ENCODE peak calls at places on chromosomes 1 and 21, in ten cellular contexts. E is epithelial cell of esophagus, G is WTC11, Q is RWPE1, K is MM.1S, T is foreskin fibroblast, O is AG10803, S is H9, U is HFF-Myc, L is fibroblast of villous mesenchyme. C is an unnamed sample.

GRCh38 chr1:2441746-2442145 is 29.4 kb upstream of the PEX10 start:
- DNase-seq in K (no peak), O (no peak), E (peak; percentile 29), U (no peak), S (no peak), G (no peak), T (no peak), L (no peak), Q (no peak), C (no peak)

GRCh38 chr1:85325920-85326319 is 49.5 kb upstream of the BCL10 start:
- DNase-seq in S (no peak), L (no peak), G (no peak), T (no peak), U (no peak), K (no peak), Q (no peak), O (no peak), E (peak; percentile 36), C (no peak)

GRCh38 chr1:27584453-27584852 is 19.5 kb downstream of the AHDC1 start:
- DNase-seq in G (no peak), L (no peak), U (no peak), S (no peak), K (no peak), E (no peak), O (no peak), T (no peak), Q (no peak), C (no peak)

GRCh38 chr1:19313961-19314882 is 2.1 kb downstream of the SLC66A1 start:
- DNase-seq in Q (no peak), S (no peak), E (peak; percentile 51), T (no peak), U (no peak), K (no peak), O (no peak), L (no peak), G (no peak), C (no peak)

GRCh38 chr1:189438808-189439207 is 1038.9 kb downstream of the BRINP3 start:
- DNase-seq in S (no peak), L (no peak), K (no peak), G (no peak), O (no peak), U (no peak), T (no peak), E (no peak), Q (no peak), C (no peak)

GRCh38 chr21:43986544-43987451 is 25.3 kb upstream of the TRAPPC10 start:
- DNase-seq in G (no peak), S (no peak), K (no peak), O (no peak), U (no peak), T (no peak), E (peak; percentile 29), L (no peak), Q (no peak), C (no peak)

GRCh38 chr1:19754482-19754881 is 45.2 kb downstream of the TMCO4 start:
- DNase-seq in K (no peak), E (no peak), T (no peak), G (no peak), U (no peak), S (no peak), L (no peak), O (no peak), Q (no peak), C (no peak)

GRCh38 chr21:33587792-33588484 is 546 bp downstream of the DONSON start:
- DNase-seq in T (peak; percentile 61), K (peak; percentile 58), L (peak; percentile 47), U (no peak), Q (peak; percentile 34), E (peak; percentile 29), O (peak; percentile 29), G (peak; percentile 26), S (peak; percentile 44), C (peak; percentile 29)

GRCh38 chr1:83505148-83505547 is 493.8 kb downstream of the TTLL7 start:
- DNase-seq in L (no peak), K (no peak), G (no peak), Q (no peak), E (no peak), U (no peak), S (no peak), O (no peak), T (no peak), C (no peak)

GRCh38 chr1:115679141-115679611 is 37.4 kb downstream of the VANGL1 start:
- DNase-seq in U (peak; percentile 24), Q (peak; percentile 76), T (peak; percentile 91), S (no peak), O (peak; percentile 73), K (no peak), G (no peak), L (peak; percentile 65), E (peak; percentile 81), C (peak; percentile 55)

GRCh38 chr1:169924829-169925228 is 31.1 kb upstream of the SCYL3 start:
- DNase-seq in E (no peak), S (no peak), T (no peak), O (no peak), Q (no peak), K (no peak), U (no peak), G (no peak), L (no peak), C (no peak)

GRCh38 chr1:99613716-99614115 is 32.2 kb upstream of the PALMD start:
- DNase-seq in Q (no peak), E (no peak), G (no peak), O (no peak), L (no peak), S (no peak), K (no peak), U (no peak), T (peak; percentile 33), C (no peak)

GRCh38 chr1:182163821-182164223 is 102.3 kb upstream of the ZNF648 start:
- DNase-seq in Q (no peak), K (no peak), U (no peak), L (peak; percentile 68), G (no peak), T (peak; percentile 89), E (no peak), O (peak; percentile 83), S (no peak), C (no peak)

GRCh38 chr1:199403421-199404116 is 623.9 kb upstream of the NR5A2 start:
- DNase-seq in O (peak; percentile 95), Q (no peak), G (no peak), T (peak; percentile 77), L (peak; percentile 55), U (peak; percentile 6), E (no peak), K (no peak), S (no peak), C (no peak)

GRCh38 chr1:67211589-67212563 is 45.6 kb downstream of the IL23R start:
- DNase-seq in T (peak; percentile 57), E (peak; percentile 46), U (no peak), G (peak; percentile 28), L (peak; percentile 35), K (peak; percentile 48), S (no peak), Q (peak; percentile 5), O (peak; percentile 18), C (no peak)

GRCh38 chr1:66552829-66553228 is 18.9 kb downstream of the SGIP1 start:
- DNase-seq in K (no peak), U (no peak), S (peak; percentile 38), L (no peak), O (no peak), Q (no peak), E (no peak), G (no peak), T (no peak), C (peak; percentile 50)

GRCh38 chr1:41282679-41283317 is 40.7 kb upstream of the SCMH1 start:
- DNase-seq in Q (peak; percentile 61), L (peak; percentile 19), O (no peak), S (peak; percentile 71), U (no peak), T (peak; percentile 58), G (peak; percentile 73), K (peak; percentile 14), E (peak; percentile 34), C (peak; percentile 34)

GRCh38 chr1:206663832-206664652 is 20.7 kb upstream of the MAPKAPK2 start:
- DNase-seq in K (peak; percentile 76), E (peak; percentile 66), O (peak; percentile 53), G (peak; percentile 83), Q (peak; percentile 83), T (peak; percentile 81), U (no peak), S (peak; percentile 85), L (peak; percentile 73), C (peak; percentile 75)

GRCh38 chr1:38120552-38121230 is 74.1 kb upstream of the POU3F1 start:
- DNase-seq in T (no peak), S (no peak), G (no peak), O (peak; percentile 24), Q (no peak), K (no peak), U (no peak), E (peak; percentile 55), L (no peak), C (no peak)
- TF ChIP-seq CTCF in T (no peak), S (no peak), G (no peak), O (no peak), Q (no peak), K (no peak), U (no peak), E (no peak), L (no peak), C (no peak)

DNA sequence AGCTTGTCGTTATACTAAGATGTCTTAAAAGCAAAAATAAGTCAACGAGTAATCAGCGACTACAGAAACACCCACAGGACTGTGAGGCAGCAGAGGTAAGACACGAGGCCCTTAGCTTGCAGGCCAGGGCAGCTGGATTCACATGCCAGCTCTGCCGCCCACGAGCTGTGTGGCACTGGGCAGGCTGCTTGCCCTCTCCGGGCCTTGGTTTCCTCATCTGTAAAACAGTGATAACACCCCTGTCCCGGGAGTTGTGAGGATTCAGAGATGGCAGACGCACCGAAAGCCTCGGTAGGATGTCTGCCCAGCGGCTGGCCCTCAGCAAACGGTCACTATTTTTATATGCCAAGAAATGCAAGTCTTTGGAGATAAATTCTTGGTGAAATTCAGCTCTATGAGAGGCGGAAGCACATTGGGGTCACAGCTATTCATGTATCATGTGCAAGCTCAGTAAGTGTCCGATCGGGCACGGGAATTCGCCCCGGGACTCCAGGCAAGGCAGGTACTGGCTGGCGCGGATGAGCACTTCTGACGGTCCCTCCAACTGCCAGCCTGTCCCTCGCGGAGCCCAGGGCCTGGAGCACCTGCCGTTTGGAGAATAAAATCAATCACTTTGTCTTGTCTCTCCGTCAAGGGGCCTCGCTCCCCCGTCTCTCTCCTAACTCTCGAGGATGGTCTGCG is 1.1 kb downstream of the C2CD2 start:
- DNase-seq in T (peak; percentile 20), K (no peak), S (no peak), G (peak; percentile 28), L (no peak), O (peak; percentile 13), U (no peak), Q (peak; percentile 28), E (no peak), C (no peak)
- TF ChIP-seq CTCF in T (no peak), K (no peak), S (no peak), G (no peak), L (no peak), O (no peak), U (no peak), Q (no peak), E (no peak), C (no peak)

GRCh38 chr21:41933259-41934079 is 20.3 kb downstream of the C2CD2 start:
- DNase-seq in T (peak; percentile 78), S (no peak), K (no peak), O (peak; percentile 68), Q (peak; percentile 69), G (no peak), U (no peak), L (peak; percentile 74), E (peak; percentile 65), C (no peak)
- TF ChIP-seq CTCF in T (peak; percentile 37), S (no peak), K (no peak), O (peak; percentile 69), Q (peak; percentile 70), G (no peak), U (peak; percentile 35), L (peak; percentile 59), E (peak; percentile 60), C (peak; percentile 37)

GRCh38 chr1:38502772-38503171 is 356.8 kb downstream of the RRAGC start:
- DNase-seq in Q (no peak), O (peak; percentile 2), K (no peak), S (peak; percentile 87), T (no peak), E (no peak), L (no peak), U (no peak), G (peak; percentile 84), C (no peak)
- TF ChIP-seq CTCF in Q (no peak), O (peak; percentile 8), K (peak; percentile 24), S (peak; percentile 92), T (no peak), E (no peak), L (no peak), U (no peak), G (peak; percentile 44), C (no peak)